ENCODE peak calls at places on chromosome 9, in four cellular contexts. C is HepG2, V is GM12878, E is K562. Y is an unnamed sample.

GRCh38 chr9:136339173-136339957 is 12.0 kb downstream of the GPSM1 start:
- DNase-seq in V (no peak), E (peak), C (peak), Y (peak)

GRCh38 chr9:95864852-95865580 is 10.5 kb upstream of the ERCC6L2 start:
- DNase-seq in V (no peak), C (no peak), E (no peak), Y (no peak)

GRCh38 chr9:83633260-83633659 is 10.3 kb downstream of the IDNK start:
- DNase-seq in E (no peak), C (no peak), V (no peak), Y (no peak)

GRCh38 chr9:75658301-75658919 is 232.1 kb upstream of the PCSK5 start:
- DNase-seq in C (no peak), E (no peak), V (no peak), Y (no peak)

GRCh38 chr9:33320568-33321261 is 30.4 kb downstream of the NFX1 start:
- DNase-seq in E (no peak), V (no peak), C (no peak), Y (no peak)

GRCh38 chr9:137227057-137227852 is at the start of gene RNF224:
- DNase-seq in V (no peak), E (peak), C (peak), Y (peak)

GRCh38 chr9:80251778-80252177 is 680.0 kb downstream of the TLE4 start:
- DNase-seq in E (no peak), C (no peak), V (no peak), Y (no peak)

GRCh38 chr9:136013116-136013515 is 51.9 kb upstream of the UBAC1 start:
- DNase-seq in E (no peak), V (no peak), C (no peak), Y (peak)

GRCh38 chr9:118522093-118523028 is 818.2 kb downstream of the TLR4 start:
- DNase-seq in E (peak), V (peak), C (peak), Y (peak)

GRCh38 chr9:72872718-72873117 is 80.1 kb downstream of the ALDH1A1 start:
- DNase-seq in E (no peak), C (no peak), V (no peak), Y (no peak)

GRCh38 chr9:9963861-9964260 is 648.9 kb downstream of the PTPRD start:
- DNase-seq in V (no peak), E (no peak), C (no peak), Y (no peak)

GRCh38 chr9:110764006-110764405 is 95.4 kb downstream of the MUSK start:
- DNase-seq in V (no peak), E (no peak), C (no peak), Y (no peak)

GRCh38 chr9:136023401-136024225 is 62.4 kb upstream of the UBAC1 start:
- DNase-seq in C (no peak), V (no peak), E (no peak), Y (peak)

GRCh38 chr9:137969008-137969407 is 91.4 kb downstream of the CACNA1B start:
- DNase-seq in V (no peak), C (no peak), E (no peak), Y (no peak)

GRCh38 chr9:469672-470040 is 255.0 kb downstream of the DOCK8 start:
- DNase-seq in C (no peak), E (peak), V (no peak), Y (peak)

GRCh38 chr9:130549093-130549735 is 30.2 kb upstream of the FUBP3 start:
- DNase-seq in V (no peak), E (peak), C (peak), Y (no peak)

GRCh38 chr9:137416563-137417151 is 6.3 kb downstream of the EXD3 start:
- DNase-seq in E (no peak), V (no peak), C (no peak), Y (no peak)

GRCh38 chr9:116692619-116693018 is 5.5 kb downstream of the TRIM32 start:
- DNase-seq in V (no peak), E (no peak), C (no peak), Y (no peak)

GRCh38 chr9:8329561-8330283 is 530.1 kb upstream of the DMAC1 start:
- DNase-seq in E (no peak), C (peak), V (no peak), Y (peak)

GRCh38 chr9:137445930-137446431 is 4.8 kb upstream of the ENTPD8 start:
- DNase-seq in V (no peak), C (no peak), E (no peak), Y (no peak)

GRCh38 chr9:79382468-79382867 is 189.3 kb upstream of the TLE4 start:
- DNase-seq in V (no peak), C (no peak), E (no peak), Y (no peak)

GRCh38 chr9:93575706-93576295 is 583 bp upstream of the PHF2 start:
- DNase-seq in C (no peak), E (peak), V (no peak), Y (no peak)

GRCh38 chr9:128153117-128153946 is 4.1 kb downstream of the LCN2 start:
- DNase-seq in C (no peak), V (no peak), E (no peak), Y (no peak)

GRCh38 chr9:4141201-4141750 is 158.6 kb downstream of the GLIS3 start:
- DNase-seq in V (no peak), E (no peak), C (no peak), Y (no peak)

GRCh38 chr9:81546498-81546897 is 142.8 kb downstream of the TLE1 start:
- DNase-seq in V (no peak), C (peak), E (no peak), Y (no peak)

GRCh38 chr9:126805546-126806262 is 864 bp downstream of the ZBTB43 start:
- DNase-seq in E (peak), C (peak), V (peak), Y (no peak)

GRCh38 chr9:69809304-69809863 is 11.2 kb upstream of the CFAP95 start:
- DNase-seq in E (no peak), C (no peak), V (no peak), Y (peak)

GRCh38 chr9:76412638-76413037 is 18.4 kb upstream of the RFK start:
- DNase-seq in C (no peak), E (no peak), V (no peak), Y (no peak)

GRCh38 chr9:101235105-101235866 is 149.5 kb downstream of the BAAT start:
- DNase-seq in V (no peak), C (peak), E (peak), Y (no peak)

GRCh38 chr9:69433426-69433825 is 108.4 kb downstream of the ENTREP1 start:
- DNase-seq in V (no peak), E (no peak), C (no peak), Y (no peak)

GRCh38 chr9:131676431-131676972 is 63.4 kb downstream of the RAPGEF1 start:
- DNase-seq in C (no peak), E (no peak), V (peak), Y (no peak)

GRCh38 chr9:132087438-132088030 is 7.9 kb upstream of the MED27 start:
- DNase-seq in E (no peak), V (no peak), C (no peak), Y (no peak)

GRCh38 chr9:101465330-101465915 is 29.8 kb upstream of the ALDOB start:
- DNase-seq in V (no peak), C (peak), E (no peak), Y (peak)

GRCh38 chr9:115651456-115651855 is 502.1 kb upstream of the PAPPA start:
- DNase-seq in C (no peak), V (no peak), E (no peak), Y (no peak)

GRCh38 chr9:115650768-115651167 is 502.8 kb upstream of the PAPPA start:
- DNase-seq in C (no peak), V (no peak), E (no peak), Y (no peak)

GRCh38 chr9:115657695-115658094 is 495.9 kb upstream of the PAPPA start:
- DNase-seq in E (no peak), V (no peak), C (no peak), Y (no peak)

GRCh38 chr9:115649991-115650472 is 503.6 kb upstream of the PAPPA start:
- DNase-seq in V (no peak), E (no peak), C (peak), Y (no peak)

DNA sequence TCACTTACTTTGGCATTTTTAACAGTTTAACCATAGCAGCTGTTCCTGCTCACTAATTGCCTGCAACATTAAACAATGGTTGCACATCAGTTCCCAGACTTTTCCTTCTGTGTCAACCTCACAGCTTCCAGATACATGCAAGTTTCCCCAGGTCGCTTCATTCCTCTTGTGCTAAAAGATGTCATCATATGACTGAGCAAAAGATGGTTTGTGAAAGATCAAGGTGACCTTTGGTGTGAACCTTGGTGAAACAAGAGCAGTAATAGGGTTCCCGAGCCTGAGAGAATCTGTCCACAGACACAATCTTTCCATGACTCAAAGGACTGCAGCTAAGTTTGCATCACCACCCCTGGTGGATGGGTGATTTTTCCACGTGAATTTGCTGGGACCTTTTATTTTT is 500.4 kb upstream of the PAPPA start:
- DNase-seq in C (no peak), V (no peak), E (no peak), Y (no peak)
- TF ChIP-seq CBFB in C (no peak), V (no peak), E (no peak), Y (no peak)

GRCh38 chr9:36398745-36399144 is 1.3 kb downstream of the RNF38 start:
- DNase-seq in C (no peak), V (no peak), E (no peak), Y (no peak)
- TF ChIP-seq CREB1 in C (no peak), V (no peak), E (no peak), Y (no peak)

DNA sequence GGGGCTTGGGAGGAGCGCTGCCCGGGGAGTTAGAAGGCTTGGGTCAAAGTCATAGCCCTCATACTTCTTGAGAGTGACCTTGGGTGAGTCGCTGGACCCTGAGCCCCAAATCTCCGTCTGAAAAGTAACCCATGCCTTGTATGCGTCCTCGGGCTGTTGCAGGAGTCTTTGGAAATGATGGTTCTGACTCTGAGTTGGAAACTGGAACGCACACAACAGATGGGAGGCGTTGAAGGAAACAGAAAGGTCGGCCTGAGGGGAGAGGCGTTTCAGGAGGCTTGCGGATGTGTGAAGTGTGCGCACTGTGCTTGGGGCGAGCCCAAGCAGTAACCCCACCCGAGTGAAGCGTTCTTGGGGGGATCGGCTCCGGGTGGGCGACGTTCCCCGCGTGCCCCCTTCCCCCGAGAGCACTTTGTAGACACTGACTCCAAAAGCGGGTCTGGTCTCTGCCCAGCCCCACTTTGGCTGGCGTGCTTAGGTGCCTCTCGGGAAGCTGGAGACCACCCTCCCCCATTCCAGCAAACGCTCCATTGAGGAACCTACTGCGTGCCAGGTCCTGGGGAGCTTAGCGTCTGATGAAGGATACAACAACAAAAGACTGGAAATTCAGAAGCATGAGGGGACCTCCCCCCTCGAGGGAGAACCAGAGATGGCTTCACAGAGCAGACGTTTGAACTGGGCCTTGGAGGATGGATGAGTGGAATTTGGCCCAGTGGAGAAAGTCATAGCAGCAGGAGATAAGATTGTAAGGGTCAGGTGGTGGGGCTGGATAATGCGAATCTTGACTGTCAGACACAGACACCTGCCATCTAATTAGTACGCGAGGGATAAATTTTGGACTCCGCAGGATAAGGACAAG is 949 bp upstream of the SLC25A51 start:
- DNase-seq in C (no peak), E (peak), V (no peak), Y (no peak)
- TF ChIP-seq CBFB in C (no peak), E (no peak), V (no peak), Y (no peak)

DNA sequence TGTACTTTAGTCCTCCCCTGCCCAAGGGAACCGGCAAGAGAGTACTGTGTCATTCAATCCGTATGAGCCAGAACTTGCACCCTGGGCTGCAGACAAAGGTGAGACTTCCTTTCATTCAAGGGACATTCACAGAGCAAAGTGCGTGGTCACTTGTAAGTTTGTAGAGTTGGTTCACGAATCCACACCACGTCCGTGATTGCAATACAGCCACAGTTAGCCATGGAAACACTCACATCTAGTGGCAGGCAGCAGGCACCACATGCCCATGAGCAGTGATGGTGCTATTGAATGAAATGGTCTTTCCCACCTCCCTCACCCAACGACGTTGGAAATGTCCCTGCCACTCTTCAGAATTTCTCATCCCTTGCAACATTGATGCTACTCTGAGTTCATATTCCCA is 72.6 kb downstream of the SYK start:
- DNase-seq in E (no peak), C (no peak), V (no peak), Y (no peak)
- TF ChIP-seq CREB1 in E (no peak), C (no peak), V (no peak), Y (no peak)

GRCh38 chr9:106868565-106868964 is 5.6 kb downstream of the ZNF462 start:
- DNase-seq in C (no peak), E (no peak), V (no peak), Y (no peak)
- TF ChIP-seq CBFB in C (no peak), E (no peak), V (no peak), Y (no peak)

GRCh38 chr9:129436751-129437625 is 183.9 kb downstream of the C9orf50 start:
- DNase-seq in E (peak), C (no peak), V (no peak), Y (peak)
- TF ChIP-seq CREB1 in E (no peak), C (no peak), V (no peak), Y (no peak)

GRCh38 chr9:100111235-100111634 is 12.2 kb downstream of the INVS start:
- DNase-seq in E (no peak), V (no peak), C (no peak), Y (no peak)
- TF ChIP-seq CBFB in E (no peak), V (no peak), C (no peak), Y (no peak)

GRCh38 chr9:113463418-113464285 is at the start of gene RGS3:
- DNase-seq in V (no peak), E (peak), C (peak), Y (peak)
- TF ChIP-seq CREB1 in V (no peak), E (no peak), C (no peak), Y (no peak)

GRCh38 chr9:19087601-19088000 is 15.1 kb downstream of the HAUS6 start:
- DNase-seq in V (no peak), E (no peak), C (peak), Y (no peak)

DNA sequence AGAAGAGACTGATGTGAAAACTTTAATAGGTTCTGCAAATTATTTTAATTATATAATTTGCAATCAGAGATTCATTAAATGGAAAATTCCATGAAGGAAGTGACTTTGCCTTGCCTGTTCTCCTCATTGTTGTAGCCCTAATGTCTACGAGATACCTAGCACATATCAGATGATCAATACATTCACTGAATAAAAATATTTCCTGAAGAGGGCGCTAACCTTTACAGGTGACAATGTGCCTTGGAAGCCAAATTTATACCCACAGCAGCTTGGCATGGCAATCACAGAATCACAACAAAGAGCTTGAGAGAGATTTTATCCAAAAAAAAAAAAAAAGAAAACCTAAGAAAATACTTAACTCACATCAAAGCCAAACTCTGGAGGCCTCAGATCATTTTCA is 17.4 kb downstream of the HAUS6 start:
- DNase-seq in E (peak), C (peak), V (no peak), Y (no peak)
- TF ChIP-seq CBFB in E (no peak), C (no peak), V (no peak), Y (no peak)

GRCh38 chr9:133881671-133882381 is 110.3 kb downstream of the VAV2 start:
- DNase-seq in V (no peak), E (no peak), C (no peak), Y (no peak)
- TF ChIP-seq CREB1 in V (no peak), E (no peak), C (no peak), Y (no peak)